ENCODE peak calls at places on chromosome 5, in seven cellular contexts. U is mucosa of descending colon, L is T1000, Z is HS-5, R is AG04450, N is choroid plexus epithelial cell, M is T-helper 2 cell. S is an unnamed sample.

GRCh38 chr5:65811004-65811403 is 89.0 kb downstream of the NLN start:
- DNase-seq in U (peak), L (no peak), Z (peak), R (no peak), N (peak), M (no peak), S (peak)

GRCh38 chr5:6508931-6509330 is 60.3 kb downstream of the UBE2QL1 start:
- DNase-seq in U (no peak), L (no peak), Z (no peak), R (no peak), N (no peak), M (no peak), S (no peak)

GRCh38 chr5:85500869-85501268 is 1116.2 kb upstream of the EDIL3 start:
- DNase-seq in U (no peak), L (no peak), Z (no peak), R (no peak), N (no peak), M (no peak), S (no peak)

GRCh38 chr5:175321927-175322532 is 122.0 kb downstream of the DRD1 start:
- DNase-seq in U (peak), L (peak), Z (no peak), R (no peak), N (no peak), M (no peak), S (peak)

GRCh38 chr5:171484460-171484899 is 65.0 kb downstream of the FGF18 start:
- DNase-seq in U (peak), L (no peak), Z (no peak), R (no peak), N (peak), M (peak), S (peak)

GRCh38 chr5:131746423-131746822 is 50.4 kb downstream of the FNIP1 start:
- DNase-seq in U (no peak), L (no peak), Z (no peak), R (no peak), N (no peak), M (no peak), S (no peak)

GRCh38 chr5:157558089-157558595 is 17.4 kb downstream of the ADAM19 start:
- DNase-seq in U (no peak), L (no peak), Z (peak), R (no peak), N (peak), M (no peak), S (peak)

GRCh38 chr5:143828710-143829109 is 16.7 kb downstream of the HMHB1 start:
- DNase-seq in U (no peak), L (no peak), Z (no peak), R (no peak), N (no peak), M (no peak), S (no peak)

GRCh38 chr5:160672521-160672920 is 179.5 kb downstream of the ATP10B start:
- DNase-seq in U (no peak), L (no peak), Z (no peak), R (no peak), N (no peak), M (no peak), S (no peak)

GRCh38 chr5:150044334-150044681 is 42.0 kb downstream of the CSF1R start:
- DNase-seq in U (peak), L (no peak), Z (no peak), R (peak), N (peak), M (no peak), S (peak)

GRCh38 chr5:112338681-112339337 is 80.3 kb downstream of the EPB41L4A start:
- DNase-seq in U (no peak), L (no peak), Z (no peak), R (no peak), N (peak), M (no peak), S (peak)

GRCh38 chr5:121029536-121030245 is 565.6 kb downstream of the PRR16 start:
- DNase-seq in U (no peak), L (no peak), Z (no peak), R (no peak), N (no peak), M (no peak), S (no peak)

GRCh38 chr5:127885176-127885575 is 182.0 kb downstream of the CCDC192 start:
- DNase-seq in U (peak), L (no peak), Z (no peak), R (no peak), N (no peak), M (no peak), S (no peak)

GRCh38 chr5:172860520-172861443 is 26.7 kb downstream of the ERGIC1 start:
- DNase-seq in U (peak), L (no peak), Z (no peak), R (no peak), N (peak), M (no peak), S (peak)

GRCh38 chr5:131281133-131281867 is 17.4 kb downstream of the CDC42SE2 start:
- DNase-seq in U (no peak), L (no peak), Z (no peak), R (no peak), N (peak), M (no peak), S (no peak)

GRCh38 chr5:89437450-89438435 is 554.8 kb upstream of the MEF2C start:
- DNase-seq in U (no peak), L (no peak), Z (peak), R (no peak), N (peak), M (no peak), S (peak)

GRCh38 chr5:139565411-139566305 is 4.5 kb downstream of the UBE2D2 start:
- DNase-seq in U (peak), L (no peak), Z (no peak), R (no peak), N (peak), M (peak), S (peak)

GRCh38 chr5:135245521-135246499 is 153.2 kb downstream of the MACROH2A1 start:
- DNase-seq in U (peak), L (no peak), Z (peak), R (no peak), N (peak), M (no peak), S (peak)

GRCh38 chr5:132134384-132134783 is 60.8 kb downstream of the CSF2 start:
- DNase-seq in U (no peak), L (no peak), Z (no peak), R (no peak), N (peak), M (no peak), S (peak)

S was measured in fibroblast of the aortic adventitia.